ENCODE peak calls at places on chromosomes 7 and 10, in six cellular contexts. U is AG04450, Z is H9, H is Panc1, T is Calu3, S is HL-60. C is an unnamed sample.

GRCh38 chr7:115099906-115100305 is 178.0 kb downstream of the MDFIC start:
- DNase-seq in U (peak; percentile 26), Z (no peak), H (no peak), T (peak; percentile 11), S (no peak), C (no peak)

GRCh38 chr10:14093735-14094484 is 236.8 kb downstream of the FRMD4A start:
- DNase-seq in U (peak; percentile 24), Z (peak; percentile 63), H (peak; percentile 15), T (peak; percentile 14), S (no peak), C (peak; percentile 62)

GRCh38 chr10:77737608-77738007 is 100.0 kb upstream of the KCNMA1 start:
- DNase-seq in U (peak; percentile 62), Z (no peak), H (no peak), T (peak; percentile 28), S (no peak), C (no peak)

GRCh38 chr7:3464900-3465622 is 164.0 kb downstream of the SDK1 start:
- DNase-seq in U (no peak), Z (no peak), H (no peak), T (no peak), S (no peak), C (no peak)

GRCh38 chr10:114525368-114525949 is 121.2 kb upstream of the AFAP1L2 start:
- DNase-seq in U (no peak), Z (no peak), H (no peak), T (no peak), S (no peak), C (no peak)

GRCh38 chr10:28914721-28915120 is 237.4 kb downstream of the BAMBI start:
- DNase-seq in U (no peak), Z (no peak), H (no peak), T (no peak), S (no peak), C (no peak)

GRCh38 chr10:118596426-118597124 is 1.1 kb upstream of the PRLHR start:
- DNase-seq in U (no peak), Z (peak; percentile 39), H (no peak), T (no peak), S (no peak), C (no peak)

GRCh38 chr7:29485376-29486190 is 78.1 kb upstream of the PRR15 start:
- DNase-seq in U (no peak), Z (no peak), H (no peak), T (no peak), S (no peak), C (no peak)

GRCh38 chr7:99340659-99341058 is 15.0 kb downstream of the ARPC1A start:
- DNase-seq in U (no peak), Z (no peak), H (no peak), T (no peak), S (no peak), C (no peak)

GRCh38 chr10:116272497-116273221 is at the start of gene GFRA1:
- DNase-seq in U (no peak), Z (peak; percentile 55), H (no peak), T (no peak), S (no peak), C (peak; percentile 29)

GRCh38 chr7:87785368-87785995 is 90.7 kb downstream of the SLC25A40 start:
- DNase-seq in U (no peak), Z (no peak), H (no peak), T (no peak), S (no peak), C (no peak)

GRCh38 chr10:74177140-74177677 is 26.2 kb downstream of the ADK start:
- DNase-seq in U (no peak), Z (no peak), H (peak; percentile 20), T (peak; percentile 56), S (peak; percentile 38), C (no peak)

GRCh38 chr7:137717811-137718271 is 128.9 kb downstream of the DGKI start:
- DNase-seq in U (no peak), Z (peak; percentile 50), H (no peak), T (no peak), S (peak; percentile 53), C (no peak)

GRCh38 chr7:31027161-31027965 is 24.7 kb upstream of the ADCYAP1R1 start:
- DNase-seq in U (no peak), Z (peak; percentile 74), H (no peak), T (no peak), S (no peak), C (peak; percentile 12)

GRCh38 chr7:116980354-116980753 is 27.1 kb downstream of the ST7 start:
- DNase-seq in U (no peak), Z (no peak), H (no peak), T (no peak), S (no peak), C (no peak)

GRCh38 chr7:116200963-116201362 is 9.4 kb upstream of the TES start:
- DNase-seq in U (no peak), Z (no peak), H (no peak), T (no peak), S (no peak), C (no peak)

GRCh38 chr7:114073711-114074110 is 154.9 kb upstream of the PPP1R3A start:
- DNase-seq in U (no peak), Z (no peak), H (no peak), T (no peak), S (no peak), C (no peak)

GRCh38 chr7:100435401-100436304 is 644 bp downstream of the PPP1R35 start:
- DNase-seq in U (no peak), Z (peak; percentile 45), H (no peak), T (peak; percentile 28), S (peak; percentile 39), C (peak; percentile 32)

GRCh38 chr7:11290859-11291258 is 317.2 kb downstream of the PHF14 start:
- DNase-seq in U (no peak), Z (no peak), H (no peak), T (no peak), S (no peak), C (no peak)

GRCh38 chr7:92880212-92881090 is 44.1 kb upstream of the CDK6 start:
- DNase-seq in U (no peak), Z (peak; percentile 77), H (no peak), T (no peak), S (peak; percentile 29), C (peak; percentile 26)

GRCh38 chr7:77985974-77986339 is 187.4 kb downstream of the PHTF2 start:
- DNase-seq in U (no peak), Z (no peak), H (no peak), T (no peak), S (no peak), C (no peak)

GRCh38 chr7:77985232-77985973 is 186.8 kb downstream of the PHTF2 start:
- DNase-seq in U (no peak), Z (no peak), H (no peak), T (no peak), S (no peak), C (no peak)

GRCh38 chr7:77991656-77992055 is 193.1 kb downstream of the PHTF2 start:
- DNase-seq in U (no peak), Z (no peak), H (no peak), T (no peak), S (no peak), C (no peak)

GRCh38 chr7:77993823-77994222 is 195.2 kb downstream of the PHTF2 start:
- DNase-seq in U (no peak), Z (no peak), H (no peak), T (no peak), S (no peak), C (no peak)

DNA sequence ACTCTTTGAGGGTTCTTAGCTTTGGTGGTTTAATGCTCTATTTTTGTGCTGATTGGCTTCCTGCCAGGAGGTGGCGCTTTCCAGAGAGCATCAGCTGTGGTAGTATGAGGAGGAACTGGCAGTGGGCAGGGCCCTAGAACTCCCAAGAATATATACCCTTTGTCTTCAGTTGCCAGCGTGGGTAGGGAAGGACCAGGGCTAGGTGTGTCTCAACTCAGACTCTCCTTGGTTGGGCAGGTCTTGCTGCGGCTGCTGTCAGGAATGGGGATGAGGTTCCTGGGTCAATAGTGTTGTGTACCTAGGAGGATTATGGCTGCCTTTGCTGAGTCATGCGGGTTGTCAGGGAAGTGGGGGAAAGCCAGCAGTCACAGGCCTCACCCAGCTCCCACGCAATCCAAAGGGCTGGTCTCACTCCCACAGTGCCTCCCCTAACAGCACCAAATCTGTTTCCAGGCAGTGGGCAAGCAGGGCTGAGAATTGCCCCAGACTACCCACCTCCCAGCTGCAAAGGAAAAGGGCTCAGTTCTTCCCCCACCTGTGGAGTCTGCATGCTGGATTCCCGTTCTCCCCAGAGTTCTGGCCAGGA is 191.5 kb downstream of the PHTF2 start:
- DNase-seq in U (no peak), Z (peak; percentile 71), H (no peak), T (peak; percentile 47), S (peak; percentile 76), C (peak; percentile 18)
- TF ChIP-seq CTCF in U (no peak), Z (peak; percentile 73), H (peak; percentile 19), T (no peak), S (no peak), C (peak; percentile 58)

DNA sequence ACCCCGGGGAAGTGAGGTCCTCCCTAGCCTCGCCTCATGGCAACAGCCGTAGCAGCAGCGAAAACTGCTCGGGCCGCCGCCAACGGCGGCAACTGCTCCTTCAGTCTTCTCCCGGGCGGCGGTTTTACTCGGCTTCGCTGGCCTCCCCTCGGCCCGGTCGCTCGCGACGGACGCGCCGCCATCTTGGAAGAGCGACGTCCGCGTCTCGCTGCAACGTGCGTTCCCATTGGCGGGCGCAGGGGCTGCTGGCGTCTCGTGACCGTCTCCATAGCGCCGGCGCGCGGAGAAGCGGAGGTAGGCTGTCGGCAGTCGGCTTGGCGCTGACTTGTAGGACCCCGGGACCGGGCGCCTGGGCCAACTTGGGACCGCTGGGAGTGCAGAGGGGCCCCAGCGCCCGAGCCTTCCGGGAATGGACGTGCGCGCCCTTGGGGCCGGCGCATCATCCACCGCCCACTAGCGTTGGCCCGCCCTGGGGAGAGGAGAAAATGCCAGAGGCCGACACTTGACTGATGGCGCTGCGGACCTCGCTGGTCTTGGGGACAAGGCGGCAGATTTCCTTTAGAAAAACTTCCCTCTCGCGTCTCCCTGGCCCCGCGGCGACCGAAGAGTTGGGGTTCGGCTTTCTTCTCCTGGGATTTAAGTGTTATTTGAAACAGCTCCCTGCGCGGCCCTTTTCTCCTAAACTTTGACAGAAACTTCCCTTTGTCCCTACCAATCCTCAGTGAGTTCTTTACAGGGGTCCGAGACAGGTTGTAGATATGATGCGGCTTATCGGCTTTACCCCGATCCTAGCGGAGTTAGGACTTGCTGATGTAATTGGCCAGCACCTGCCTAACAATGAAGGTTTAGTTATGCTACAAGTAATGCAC is at the start of gene SNX13:
- DNase-seq in U (peak; percentile 74), Z (peak; percentile 95), H (peak; percentile 65), T (peak; percentile 97), S (peak; percentile 87), C (peak; percentile 92)
- TF ChIP-seq CTCF in U (peak; percentile 27), Z (peak; percentile 41), H (peak; percentile 71), T (peak; percentile 37), S (no peak), C (no peak)

GRCh38 chr10:30493609-30494530 is 59.9 kb downstream of the MAP3K8 start:
- DNase-seq in U (no peak), Z (no peak), H (no peak), T (no peak), S (peak; percentile 83), C (no peak)
- TF ChIP-seq CTCF in U (no peak), Z (peak; percentile 22), H (peak; percentile 16), T (no peak), S (no peak), C (no peak)

GRCh38 chr10:100825946-100826660 is 80.7 kb downstream of the PAX2 start:
- DNase-seq in U (no peak), Z (no peak), H (no peak), T (no peak), S (peak; percentile 66), C (no peak)

GRCh38 chr10:100826661-100826982 is 81.2 kb downstream of the PAX2 start:
- DNase-seq in U (no peak), Z (no peak), H (no peak), T (no peak), S (no peak), C (no peak)

GRCh38 chr10:100828744-100829102 is 83.3 kb downstream of the PAX2 start:
- DNase-seq in U (no peak), Z (no peak), H (no peak), T (no peak), S (no peak), C (no peak)

GRCh38 chr10:100827819-100828743 is 82.7 kb downstream of the PAX2 start:
- DNase-seq in U (no peak), Z (peak; percentile 61), H (no peak), T (peak; percentile 48), S (peak; percentile 21), C (peak; percentile 60)

GRCh38 chr10:100826983-100827818 is 81.8 kb downstream of the PAX2 start:
- DNase-seq in U (no peak), Z (peak; percentile 56), H (no peak), T (peak; percentile 37), S (peak; percentile 51), C (no peak)
- TF ChIP-seq CTCF in U (no peak), Z (peak; percentile 42), H (no peak), T (no peak), S (no peak), C (no peak)

C was measured in endothelial cell.